ENCODE peak calls at places on chromosome 20, in eight cellular contexts. S is cardiac muscle cell, K is IMR-90, B is tibial artery, Q is heart right ventricle, V is thoracic aorta, D is HCT116, N is RWPE2. M is an unnamed sample.

GRCh38 chr20:51410586-51411325 is 131.8 kb downstream of the NFATC2 start:
- DNase-seq in S (no peak), K (no peak), B (no peak), Q (no peak), V (no peak), D (no peak), N (peak; percentile 59), M (no peak)

GRCh38 chr20:11797161-11797560 is 120.5 kb upstream of the BTBD3 start:
- DNase-seq in S (no peak), K (no peak), B (no peak), Q (no peak), V (no peak), D (no peak), N (no peak), M (no peak)

GRCh38 chr20:48723308-48724264 is 104.2 kb downstream of the PREX1 start:
- DNase-seq in S (peak; percentile 54), K (no peak), B (peak; percentile 95), Q (peak; percentile 29), V (peak; percentile 41), D (no peak), N (peak; percentile 80), M (no peak)

GRCh38 chr20:40706977-40707582 is 18.0 kb upstream of the MAFB start:
- DNase-seq in S (no peak), K (no peak), B (no peak), Q (no peak), V (no peak), D (peak; percentile 33), N (peak; percentile 79), M (no peak)

GRCh38 chr20:35491823-35492222 is 36.4 kb downstream of the CEP250 start:
- DNase-seq in S (no peak), K (peak; percentile 18), B (no peak), Q (no peak), V (no peak), D (no peak), N (no peak), M (no peak)

GRCh38 chr20:53080969-53081871 is 109.1 kb downstream of the TSHZ2 start:
- DNase-seq in S (peak; percentile 42), K (peak; percentile 27), B (no peak), Q (no peak), V (no peak), D (no peak), N (peak; percentile 94), M (no peak)

GRCh38 chr20:32605167-32605656 is 20.1 kb upstream of the NOL4L start:
- DNase-seq in S (peak; percentile 22), K (peak; percentile 65), B (no peak), Q (no peak), V (no peak), D (no peak), N (peak; percentile 79), M (peak; percentile 33)

GRCh38 chr20:22383156-22383555 is 201.2 kb downstream of the FOXA2 start:
- DNase-seq in S (peak; percentile 23), K (no peak), B (no peak), Q (no peak), V (no peak), D (no peak), N (no peak), M (no peak)

GRCh38 chr20:53533500-53533899 is 60.1 kb downstream of the ZNF217 start:
- DNase-seq in S (no peak), K (no peak), B (no peak), Q (no peak), V (no peak), D (no peak), N (no peak), M (no peak)

GRCh38 chr20:32480361-32481199 is 104.6 kb downstream of the NOL4L start:
- DNase-seq in S (no peak), K (peak; percentile 44), B (no peak), Q (no peak), V (no peak), D (no peak), N (peak; percentile 78), M (no peak)

GRCh38 chr20:49659096-49659495 is 54.6 kb downstream of the B4GALT5 start:
- DNase-seq in S (no peak), K (no peak), B (no peak), Q (no peak), V (no peak), D (no peak), N (no peak), M (peak; percentile 69)

GRCh38 chr20:49233226-49233625 is 14.0 kb downstream of the DDX27 start:
- DNase-seq in S (no peak), K (no peak), B (no peak), Q (no peak), V (no peak), D (no peak), N (no peak), M (no peak)

GRCh38 chr20:44029848-44030230 is 115.2 kb downstream of the TOX2 start:
- DNase-seq in S (no peak), K (no peak), B (no peak), Q (no peak), V (no peak), D (no peak), N (peak; percentile 66), M (no peak)

GRCh38 chr20:15859061-15859460 is 714.2 kb downstream of the KIF16B start:
- DNase-seq in S (no peak), K (no peak), B (no peak), Q (no peak), V (no peak), D (no peak), N (no peak), M (no peak)

GRCh38 chr20:36384022-36384619 is 78.0 kb downstream of the DLGAP4 start:
- DNase-seq in S (peak; percentile 43), K (peak; percentile 24), B (no peak), Q (peak; percentile 8), V (no peak), D (peak; percentile 31), N (no peak), M (no peak)

GRCh38 chr20:63693079-63693974 is 3.1 kb upstream of the TNFRSF6B start:
- DNase-seq in S (no peak), K (no peak), B (peak; percentile 65), Q (no peak), V (no peak), D (no peak), N (peak; percentile 84), M (no peak)

GRCh38 chr20:24968278-24968677 is 19.2 kb downstream of the CST7 start:
- DNase-seq in S (no peak), K (no peak), B (peak; percentile 37), Q (no peak), V (no peak), D (no peak), N (peak; percentile 29), M (no peak)

GRCh38 chr20:9032758-9033157 is 36.1 kb upstream of the PLCB4 start:
- DNase-seq in S (no peak), K (peak; percentile 62), B (no peak), Q (no peak), V (no peak), D (no peak), N (no peak), M (no peak)

GRCh38 chr20:31475032-31475431 is at the start of the genes DEFB124 and REM1:
- DNase-seq in S (no peak), K (no peak), B (peak; percentile 75), Q (peak; percentile 67), V (no peak), D (no peak), N (peak; percentile 80), M (no peak)

GRCh38 chr20:57445298-57445697 is 54.1 kb downstream of the RBM38 start:
- DNase-seq in S (peak; percentile 79), K (peak; percentile 76), B (peak; percentile 91), Q (peak; percentile 81), V (peak; percentile 77), D (no peak), N (peak; percentile 79), M (no peak)

GRCh38 chr20:64099086-64099786 is 8.1 kb downstream of the NPBWR2 start:
- DNase-seq in S (no peak), K (no peak), B (no peak), Q (no peak), V (no peak), D (no peak), N (no peak), M (no peak)

GRCh38 chr20:59044796-59045195 is 2.2 kb upstream of the PRELID3B start:
- DNase-seq in S (no peak), K (no peak), B (no peak), Q (no peak), V (no peak), D (no peak), N (no peak), M (no peak)
- H3K27ac ChIP-seq in S (no peak overlapping the region), K (no peak overlapping the region), B (no peak overlapping the region), Q (no peak overlapping the region), V (no peak overlapping the region), D (no peak overlapping the region), N (peak overlapping the region; percentile 55), M (no peak overlapping the region)

DNA sequence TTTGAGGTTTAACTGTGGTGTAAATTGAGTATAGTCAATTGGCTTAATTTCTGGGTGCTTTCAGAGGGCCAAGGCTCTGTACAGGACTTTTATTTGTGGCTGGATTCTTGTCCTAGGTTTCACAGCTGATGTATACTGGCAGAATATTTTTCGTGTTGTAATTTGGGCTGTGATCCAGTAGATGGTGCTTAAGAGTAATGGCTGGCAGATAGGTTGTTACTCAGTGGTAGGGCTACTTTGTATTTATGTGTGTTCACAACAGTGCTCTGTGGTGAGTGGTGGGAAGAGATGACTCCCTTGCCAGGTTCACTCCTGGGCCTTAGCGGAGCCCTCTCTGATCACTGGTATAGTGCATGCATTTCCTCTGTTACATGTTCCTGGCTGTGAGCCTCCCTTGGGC is 34.5 kb upstream of the FERMT1 start:
- DNase-seq in S (no peak), K (peak; percentile 3), B (no peak), Q (no peak), V (no peak), D (no peak), N (no peak), M (no peak)
- TF ChIP-seq CTCF in S (peak; percentile 4), K (peak; percentile 11), B (no peak), Q (no peak), V (no peak), D (peak; percentile 66), N (no peak), M (peak; percentile 31)

GRCh38 chr20:38842017-38842416 is 36.5 kb downstream of the PPP1R16B start:
- DNase-seq in S (no peak), K (no peak), B (no peak), Q (no peak), V (no peak), D (no peak), N (no peak), M (no peak)
- H3K4me3 ChIP-seq in S (no peak overlapping the region), K (no peak overlapping the region), B (no peak overlapping the region), Q (no peak overlapping the region), V (no peak overlapping the region), D (no peak overlapping the region), N (no peak overlapping the region), M (no peak overlapping the region)

GRCh38 chr20:62388839-62389600 is 2.1 kb downstream of the RPS21 start:
- DNase-seq in S (no peak), K (no peak), B (no peak), Q (no peak), V (no peak), D (no peak), N (no peak), M (no peak)
- H3K27ac ChIP-seq in S (no peak overlapping the region), K (no peak overlapping the region), B (no peak overlapping the region), Q (no peak overlapping the region), V (no peak overlapping the region), D (peak overlapping the region; percentile 95), N (peak overlapping the region; percentile 84), M (no peak overlapping the region)

M was measured in WERI-Rb-1.